ENCODE peak calls at places on chromosomes 6 and 20, in four cellular contexts. R, G, P and S are unnamed samples.
A peak's percentile ranks its signal among the peaks of the same experiment; 100 is the strongest.

GRCh38 chr6:75210885-75211739 is 5.3 kb upstream of the COL12A1 start:
- DNase-seq in R (peak; percentile 83), P (peak; percentile 37), G (peak; percentile 83), S (peak; percentile 77)

GRCh38 chr20:25587536-25587935 is 2.2 kb upstream of the NINL start:
- DNase-seq in G (no peak), P (no peak), R (no peak), S (no peak)

GRCh38 chr20:20211988-20212518 is 155.9 kb upstream of the INSM1 start:
- DNase-seq in P (no peak), R (no peak), G (no peak), S (no peak)

GRCh38 chr20:45339799-45340198 is 8.4 kb downstream of the SDC4 start:
- DNase-seq in P (no peak), G (no peak), R (no peak), S (no peak)

GRCh38 chr6:44470106-44470446 is 82.6 kb downstream of the CDC5L start:
- DNase-seq in R (no peak), P (no peak), G (no peak), S (no peak)

GRCh38 chr6:139871165-139871710 is 496.8 kb upstream of the CITED2 start:
- DNase-seq in G (no peak), P (no peak), R (no peak), S (no peak)

GRCh38 chr6:20906938-20907337 is 372.7 kb downstream of the CDKAL1 start:
- DNase-seq in P (no peak), G (peak; percentile 83), R (peak; percentile 92), S (no peak)

GRCh38 chr20:1382670-1383069 is 10.2 kb downstream of the FKBP1A start:
- DNase-seq in P (no peak), G (peak; percentile 76), R (no peak), S (peak; percentile 57)

GRCh38 chr6:90646936-90647335 is 60.1 kb upstream of the MAP3K7 start:
- DNase-seq in P (no peak), G (no peak), R (no peak), S (no peak)

GRCh38 chr20:19867940-19868371 is 109.9 kb downstream of the RIN2 start:
- DNase-seq in R (no peak), G (peak; percentile 25), P (no peak), S (no peak)

GRCh38 chr6:137106183-137106582 is 61.4 kb upstream of the IL20RA start:
- DNase-seq in P (no peak), G (no peak), R (no peak), S (no peak)

DNA sequence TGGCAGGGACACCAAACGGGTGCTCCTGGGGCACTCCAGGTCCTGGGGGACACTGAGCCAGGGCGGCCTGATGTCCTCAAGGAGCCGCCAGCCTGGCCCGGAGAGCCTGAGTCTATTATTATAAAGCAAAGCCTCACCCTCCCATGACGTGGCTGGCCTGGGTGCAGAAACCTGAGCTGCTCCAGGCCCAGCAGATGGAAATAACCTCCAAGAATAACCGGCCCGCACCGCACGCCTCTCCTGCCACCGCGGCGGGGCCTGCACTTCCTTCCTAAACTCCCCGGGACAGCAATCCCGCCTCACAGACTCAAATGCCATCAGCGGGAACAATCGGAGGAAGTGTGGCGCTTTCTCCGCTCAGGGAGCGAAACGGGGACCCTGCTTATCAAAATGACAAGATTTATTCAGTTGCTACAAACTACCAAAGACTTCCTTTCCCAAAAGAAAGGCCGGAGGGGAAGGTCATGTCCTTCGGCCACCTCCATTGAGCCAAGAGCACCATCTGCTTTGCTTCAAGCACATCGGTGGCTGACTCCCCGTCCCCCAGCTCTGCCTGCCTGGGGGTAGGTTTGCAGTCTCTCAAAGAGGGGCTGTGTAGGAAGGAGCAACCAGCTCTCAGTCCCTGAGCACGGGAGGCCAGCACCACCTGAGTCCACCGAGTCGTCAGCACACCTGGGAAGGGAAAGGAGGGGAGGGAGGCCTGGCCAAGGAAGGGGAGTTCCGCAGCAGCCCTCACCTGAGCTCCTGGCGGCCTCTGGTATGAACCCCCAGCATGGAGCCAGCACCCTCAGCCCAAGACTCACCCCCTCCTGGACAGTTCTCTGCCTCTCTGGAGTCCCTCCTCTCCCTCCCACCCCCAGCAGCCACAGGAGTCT is 78.6 kb upstream of the QKI start:
- DNase-seq in P (no peak), R (peak; percentile 59), G (peak; percentile 17), S (peak; percentile 43)
- H3K4me3 ChIP-seq in P (no peak overlapping the region), R (no peak overlapping the region), G (no peak overlapping the region), S (no peak overlapping the region)

GRCh38 chr6:9984607-9985006 is 430.3 kb downstream of the TFAP2A start:
- DNase-seq in G (no peak), R (no peak), P (peak; percentile 22), S (no peak)
- H3K4me3 ChIP-seq in G (no peak overlapping the region), R (no peak overlapping the region), P (no peak overlapping the region), S (no peak overlapping the region)

DNA sequence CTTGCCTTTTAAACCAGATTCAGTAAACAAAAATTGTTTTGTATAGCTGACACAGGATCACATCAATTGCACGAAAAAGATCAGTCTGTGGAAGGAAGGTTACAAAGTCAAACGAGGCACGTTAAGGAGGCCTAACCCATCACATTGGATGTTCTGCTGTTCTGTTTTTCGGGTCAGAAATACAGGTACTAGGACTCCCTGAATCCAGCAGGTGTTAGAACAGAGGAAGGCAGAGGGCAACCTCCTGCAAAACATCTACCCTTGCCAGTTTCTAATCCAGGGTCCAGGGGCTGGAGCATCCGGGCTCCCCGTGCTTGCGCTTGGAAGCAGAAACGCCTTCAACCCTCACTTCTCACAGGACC is 64.6 kb downstream of the PLG start:
- DNase-seq in G (no peak), R (no peak), P (no peak), S (no peak)
- H3K4me3 ChIP-seq in G (no peak overlapping the region), R (peak overlapping the region; percentile 48), P (no peak overlapping the region), S (peak overlapping the region; percentile 47)

DNA sequence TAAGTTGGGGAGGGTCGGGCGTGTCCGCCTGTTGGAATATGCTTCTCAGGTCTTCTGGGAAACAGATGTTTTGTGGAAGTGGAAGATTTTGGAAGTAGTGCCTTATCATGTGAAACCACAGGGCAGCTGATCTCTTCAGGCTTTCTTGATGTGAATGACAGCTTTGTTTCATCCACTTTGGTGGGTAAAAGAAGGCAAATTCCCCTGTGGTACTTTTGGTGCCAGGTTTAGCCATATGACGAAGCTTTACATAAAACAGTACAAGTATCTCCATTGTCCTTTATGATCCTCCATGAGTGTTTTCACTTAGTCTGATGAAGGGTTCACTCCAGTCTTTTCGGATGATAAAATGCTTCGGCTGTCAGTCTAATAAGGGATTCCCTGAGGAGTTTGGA is 4.6 kb downstream of the IRF4 start:
- DNase-seq in R (no peak), P (no peak), G (no peak), S (no peak)
- H3K4me3 ChIP-seq in R (no peak overlapping the region), P (no peak overlapping the region), G (no peak overlapping the region), S (no peak overlapping the region)

GRCh38 chr6:83065511-83066192 is at the start of gene UBE3D:
- DNase-seq in R (peak; percentile 88), G (peak; percentile 81), P (peak; percentile 81), S (peak; percentile 88)
- H3K4me3 ChIP-seq in R (peak within 1 kb of the TSS; percentile 71), G (peak within 1 kb of the TSS; percentile 91), P (peak within 1 kb of the TSS; percentile 55), S (peak within 1 kb of the TSS; percentile 60)

GRCh38 chr6:6734463-6735455 is 146.2 kb downstream of the LY86 start:
- DNase-seq in P (no peak), G (peak; percentile 10), R (peak; percentile 32), S (no peak)

GRCh38 chr6:6736753-6737654 is 148.5 kb downstream of the LY86 start:
- DNase-seq in G (peak; percentile 95), R (peak; percentile 86), P (no peak), S (peak; percentile 85)

GRCh38 chr6:6738922-6739717 is 150.6 kb downstream of the LY86 start:
- DNase-seq in P (no peak), G (no peak), R (no peak), S (no peak)

GRCh38 chr6:6738108-6738507 is 149.6 kb downstream of the LY86 start:
- DNase-seq in P (no peak), R (no peak), G (no peak), S (no peak)

DNA sequence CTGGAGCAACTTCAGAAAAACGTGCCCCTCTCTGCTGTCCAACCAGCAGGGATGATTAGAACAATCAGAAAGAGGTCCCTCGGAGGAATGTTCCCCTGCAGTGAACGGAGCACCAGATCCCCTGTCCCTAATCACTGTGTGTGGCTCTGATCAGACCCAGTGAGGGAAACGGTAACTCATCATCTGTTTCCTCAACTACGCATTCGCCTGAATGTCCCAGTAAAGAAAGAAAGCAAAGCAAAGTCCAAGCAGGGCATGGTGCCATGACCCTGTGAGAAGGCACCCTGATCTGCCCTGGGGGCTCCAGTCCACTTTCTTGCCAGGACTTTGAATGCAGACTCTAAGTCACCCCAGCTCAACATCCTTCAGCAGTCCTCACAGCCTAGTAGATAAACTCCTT is 149.1 kb downstream of the LY86 start:
- DNase-seq in R (no peak), P (no peak), G (no peak), S (no peak)
- H3K4me3 ChIP-seq in R (no peak overlapping the region), P (no peak overlapping the region), G (peak overlapping the region; percentile 56), S (peak overlapping the region; percentile 30)

DNA sequence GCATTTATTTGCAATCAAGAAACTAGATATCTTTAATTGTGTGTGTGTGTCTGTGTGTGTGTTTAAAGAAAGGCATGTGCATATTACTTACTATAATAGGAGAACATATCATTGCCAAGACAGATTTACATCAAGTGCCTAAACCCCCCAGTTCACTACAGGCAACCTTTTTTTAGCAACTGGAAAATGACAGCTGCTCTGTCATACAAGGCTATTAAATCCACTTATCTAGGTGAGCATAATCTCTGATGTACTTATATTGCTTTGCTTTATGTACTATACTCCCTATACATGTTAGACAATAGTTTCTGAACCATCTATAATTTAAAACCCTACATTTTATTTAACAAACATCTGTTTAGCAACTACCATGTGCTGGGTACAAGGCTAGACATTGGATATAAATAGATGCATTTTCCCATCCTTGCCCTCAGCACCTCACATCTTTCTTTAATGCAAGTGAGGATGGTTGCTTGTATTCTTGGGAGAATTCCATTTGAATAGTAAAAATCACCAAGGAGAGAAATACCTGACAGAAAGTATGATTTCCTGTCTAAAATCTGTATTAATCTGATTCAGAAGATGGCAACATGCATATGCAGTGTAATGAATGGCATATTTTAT is 398.3 kb downstream of the LAMA2 start:
- DNase-seq in P (no peak), R (no peak), G (no peak), S (no peak)
- H3K4me3 ChIP-seq in P (no peak overlapping the region), R (no peak overlapping the region), G (no peak overlapping the region), S (no peak overlapping the region)

DNA sequence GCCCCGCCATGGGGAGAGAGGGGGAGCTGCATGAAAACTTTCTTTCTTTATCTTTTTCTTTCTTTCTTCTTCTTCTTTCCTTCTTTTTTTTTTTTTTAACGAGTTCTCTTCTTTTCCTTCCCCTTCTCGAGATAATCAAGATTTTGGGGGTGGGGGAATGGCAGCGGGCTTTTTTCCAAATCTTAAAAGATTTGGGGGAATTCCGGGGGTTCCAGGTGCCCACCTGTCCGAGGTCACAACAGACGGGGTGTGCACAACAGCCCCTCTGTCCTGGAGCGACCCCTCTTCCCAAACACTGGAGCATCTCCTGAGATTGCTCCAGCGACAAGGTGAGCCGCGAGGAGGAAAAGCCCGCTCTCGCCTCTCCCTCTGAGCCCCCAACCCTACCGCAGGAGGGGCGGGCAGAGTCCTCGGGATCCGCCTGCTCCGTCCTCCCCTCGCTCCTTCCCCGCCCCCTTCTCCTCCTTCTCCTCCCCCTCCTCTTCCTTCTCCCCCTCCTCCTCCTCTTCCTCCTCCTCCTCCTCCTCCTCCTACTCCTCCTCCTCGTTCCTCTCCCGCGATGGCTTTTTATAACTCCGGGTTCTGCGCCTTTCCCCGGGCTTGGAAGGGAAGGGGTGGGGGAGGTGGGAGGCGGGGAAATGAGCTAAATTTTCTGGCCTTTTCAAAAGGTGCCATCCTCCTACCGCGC is 694 bp upstream of the KCNB1 start:
- DNase-seq in G (no peak), P (no peak), R (no peak), S (peak; percentile 37)
- H3K4me3 ChIP-seq in G (no peak overlapping the region), P (no peak overlapping the region), R (peak overlapping the region; percentile 19), S (peak overlapping the region; percentile 31)